ENCODE peak calls at places on chromosome 18, in seven cellular contexts. One of them, this sample, is unnamed.

GRCh38 chr18:79394438-79395307 is 1.1 kb upstream of the NFATC1 start:
- DNase-seq in brain microvascular endothelial cell: peak; percentile 16
- DNase-seq in DND-41: no peak
- DNase-seq in astrocyte of the spinal cord: peak; percentile 27
- DNase-seq in lung: no peak
- DNase-seq in neuronal stem cell: no peak
- DNase-seq in left ventricle myocardium inferior: no peak
- DNase-seq in this sample: peak; percentile 45

GRCh38 chr18:76328145-76328544 is 166.9 kb downstream of the ZNF516 start:
- DNase-seq in lung: no peak
- DNase-seq in left ventricle myocardium inferior: no peak
- DNase-seq in astrocyte of the spinal cord: no peak
- DNase-seq in DND-41: no peak
- DNase-seq in brain microvascular endothelial cell: no peak
- DNase-seq in neuronal stem cell: no peak
- DNase-seq in this sample: no peak

GRCh38 chr18:23526516-23527063 is 23.3 kb downstream of the RMC1 start:
- DNase-seq in DND-41: no peak
- DNase-seq in left ventricle myocardium inferior: no peak
- DNase-seq in brain microvascular endothelial cell: no peak
- DNase-seq in neuronal stem cell: no peak
- DNase-seq in astrocyte of the spinal cord: no peak
- DNase-seq in lung: no peak
- DNase-seq in this sample: no peak

GRCh38 chr18:58998421-58999203 is 133.9 kb downstream of the ZNF532 start:
- DNase-seq in left ventricle myocardium inferior: peak; percentile 72
- DNase-seq in brain microvascular endothelial cell: peak; percentile 68
- DNase-seq in neuronal stem cell: no peak
- DNase-seq in lung: peak; percentile 42
- DNase-seq in DND-41: no peak
- DNase-seq in astrocyte of the spinal cord: peak; percentile 83
- DNase-seq in this sample: no peak

GRCh38 chr18:79574938-79575525 is 104.6 kb upstream of the CTDP1 start:
- DNase-seq in brain microvascular endothelial cell: no peak
- DNase-seq in neuronal stem cell: no peak
- DNase-seq in left ventricle myocardium inferior: no peak
- DNase-seq in lung: no peak
- DNase-seq in astrocyte of the spinal cord: no peak
- DNase-seq in DND-41: peak; percentile 17
- DNase-seq in this sample: peak; percentile 76

GRCh38 chr18:49664086-49664890 is 102.4 kb downstream of the LIPG start:
- DNase-seq in brain microvascular endothelial cell: no peak
- DNase-seq in astrocyte of the spinal cord: no peak
- DNase-seq in DND-41: no peak
- DNase-seq in neuronal stem cell: no peak
- DNase-seq in left ventricle myocardium inferior: peak; percentile 59
- DNase-seq in lung: no peak
- DNase-seq in this sample: no peak

GRCh38 chr18:44846450-44846849 is 165.8 kb downstream of the SETBP1 start:
- DNase-seq in brain microvascular endothelial cell: no peak
- DNase-seq in neuronal stem cell: no peak
- DNase-seq in left ventricle myocardium inferior: no peak
- DNase-seq in DND-41: no peak
- DNase-seq in lung: no peak
- DNase-seq in astrocyte of the spinal cord: no peak
- DNase-seq in this sample: no peak

GRCh38 chr18:12317664-12318333 is 9.8 kb downstream of the TUBB6 start:
- DNase-seq in lung: no peak
- DNase-seq in left ventricle myocardium inferior: no peak
- DNase-seq in DND-41: no peak
- DNase-seq in astrocyte of the spinal cord: peak; percentile 62
- DNase-seq in brain microvascular endothelial cell: peak; percentile 52
- DNase-seq in neuronal stem cell: no peak
- DNase-seq in this sample: no peak

GRCh38 chr18:48031011-48031480 is 100.6 kb upstream of the SMAD2 start:
- DNase-seq in neuronal stem cell: peak; percentile 54
- DNase-seq in brain microvascular endothelial cell: peak; percentile 38
- DNase-seq in lung: peak; percentile 55
- DNase-seq in DND-41: peak; percentile 29
- DNase-seq in astrocyte of the spinal cord: peak; percentile 42
- DNase-seq in left ventricle myocardium inferior: no peak
- DNase-seq in this sample: no peak

GRCh38 chr18:2108581-2108980 is 462.7 kb downstream of the METTL4 start:
- DNase-seq in left ventricle myocardium inferior: no peak
- DNase-seq in brain microvascular endothelial cell: peak; percentile 17
- DNase-seq in DND-41: no peak
- DNase-seq in lung: no peak
- DNase-seq in astrocyte of the spinal cord: peak; percentile 43
- DNase-seq in neuronal stem cell: no peak
- DNase-seq in this sample: no peak

GRCh38 chr18:48032876-48033769 is 102.7 kb upstream of the SMAD2 start:
- DNase-seq in neuronal stem cell: no peak
- DNase-seq in astrocyte of the spinal cord: peak; percentile 65
- DNase-seq in left ventricle myocardium inferior: no peak
- DNase-seq in lung: no peak
- DNase-seq in DND-41: no peak
- DNase-seq in brain microvascular endothelial cell: peak; percentile 57
- DNase-seq in this sample: no peak

GRCh38 chr18:49892148-49892924 is 79.0 kb upstream of the ACAA2 start:
- DNase-seq in brain microvascular endothelial cell: no peak
- DNase-seq in DND-41: no peak
- DNase-seq in astrocyte of the spinal cord: peak; percentile 41
- DNase-seq in left ventricle myocardium inferior: no peak
- DNase-seq in lung: no peak
- DNase-seq in neuronal stem cell: no peak
- DNase-seq in this sample: no peak

GRCh38 chr18:64165906-64166305 is 17.0 kb upstream of the LINC00305 start:
- DNase-seq in astrocyte of the spinal cord: peak; percentile 93
- DNase-seq in neuronal stem cell: no peak
- DNase-seq in brain microvascular endothelial cell: peak; percentile 83
- DNase-seq in left ventricle myocardium inferior: no peak
- DNase-seq in DND-41: no peak
- DNase-seq in lung: no peak
- DNase-seq in this sample: no peak

GRCh38 chr18:76657428-76657827 is 162.4 kb upstream of the ZNF516 start:
- DNase-seq in astrocyte of the spinal cord: no peak
- DNase-seq in neuronal stem cell: no peak
- DNase-seq in DND-41: peak; percentile 18
- DNase-seq in lung: no peak
- DNase-seq in brain microvascular endothelial cell: no peak
- DNase-seq in left ventricle myocardium inferior: no peak
- DNase-seq in this sample: no peak

GRCh38 chr18:45090526-45091140 is 409.9 kb downstream of the SETBP1 start:
- DNase-seq in brain microvascular endothelial cell: no peak
- DNase-seq in lung: no peak
- DNase-seq in DND-41: no peak
- DNase-seq in neuronal stem cell: no peak
- DNase-seq in left ventricle myocardium inferior: no peak
- DNase-seq in astrocyte of the spinal cord: no peak
- DNase-seq in this sample: no peak

GRCh38 chr18:3060667-3061580 is 48.0 kb upstream of the LPIN2 start:
- DNase-seq in lung: no peak
- DNase-seq in neuronal stem cell: no peak
- DNase-seq in left ventricle myocardium inferior: no peak
- DNase-seq in astrocyte of the spinal cord: no peak
- DNase-seq in DND-41: peak; percentile 65
- DNase-seq in brain microvascular endothelial cell: no peak
- DNase-seq in this sample: no peak

GRCh38 chr18:54769526-54770464 is 58.5 kb upstream of the RAB27B start:
- DNase-seq in lung: no peak
- DNase-seq in astrocyte of the spinal cord: no peak
- DNase-seq in left ventricle myocardium inferior: no peak
- DNase-seq in DND-41: no peak
- DNase-seq in brain microvascular endothelial cell: peak; percentile 25
- DNase-seq in neuronal stem cell: no peak
- DNase-seq in this sample: no peak

GRCh38 chr18:22473366-22473765 is 55.7 kb upstream of the CTAGE1 start:
- DNase-seq in neuronal stem cell: no peak
- DNase-seq in lung: no peak
- DNase-seq in astrocyte of the spinal cord: no peak
- DNase-seq in left ventricle myocardium inferior: no peak
- DNase-seq in DND-41: no peak
- DNase-seq in brain microvascular endothelial cell: no peak
- DNase-seq in this sample: no peak

GRCh38 chr18:23618862-23619387 is 32.6 kb upstream of the NPC1 start:
- DNase-seq in brain microvascular endothelial cell: no peak
- DNase-seq in DND-41: no peak
- DNase-seq in left ventricle myocardium inferior: no peak
- DNase-seq in neuronal stem cell: peak; percentile 51
- DNase-seq in astrocyte of the spinal cord: no peak
- DNase-seq in lung: no peak
- DNase-seq in this sample: no peak

GRCh38 chr18:57347784-57348183 is 4.6 kb upstream of the ST8SIA3 start:
- DNase-seq in brain microvascular endothelial cell: no peak
- DNase-seq in astrocyte of the spinal cord: no peak
- DNase-seq in DND-41: no peak
- DNase-seq in lung: no peak
- DNase-seq in neuronal stem cell: no peak
- DNase-seq in left ventricle myocardium inferior: no peak
- DNase-seq in this sample: no peak

GRCh38 chr18:57353940-57354461 is 1.6 kb downstream of the ST8SIA3 start:
- DNase-seq in brain microvascular endothelial cell: peak; percentile 7
- DNase-seq in lung: no peak
- DNase-seq in DND-41: no peak
- DNase-seq in left ventricle myocardium inferior: peak; percentile 30
- DNase-seq in astrocyte of the spinal cord: peak; percentile 22
- DNase-seq in neuronal stem cell: peak; percentile 89
- DNase-seq in this sample: no peak

GRCh38 chr18:57352271-57352701 is at the start of gene ST8SIA3:
- DNase-seq in DND-41: no peak
- DNase-seq in left ventricle myocardium inferior: no peak
- DNase-seq in neuronal stem cell: no peak
- DNase-seq in brain microvascular endothelial cell: no peak
- DNase-seq in astrocyte of the spinal cord: no peak
- DNase-seq in lung: no peak
- DNase-seq in this sample: no peak

GRCh38 chr18:57352761-57353136 is 392 bp downstream of the ST8SIA3 start:
- DNase-seq in neuronal stem cell: peak; percentile 29
- DNase-seq in astrocyte of the spinal cord: no peak
- DNase-seq in left ventricle myocardium inferior: no peak
- DNase-seq in DND-41: no peak
- DNase-seq in lung: no peak
- DNase-seq in brain microvascular endothelial cell: no peak
- DNase-seq in this sample: no peak

GRCh38 chr18:57353137-57353939 is 981 bp downstream of the ST8SIA3 start:
- DNase-seq in brain microvascular endothelial cell: no peak
- DNase-seq in lung: no peak
- DNase-seq in DND-41: no peak
- DNase-seq in neuronal stem cell: peak; percentile 36
- DNase-seq in astrocyte of the spinal cord: no peak
- DNase-seq in left ventricle myocardium inferior: no peak
- DNase-seq in this sample: no peak
- H3K4me3 ChIP-seq in brain microvascular endothelial cell: no peak overlapping the region
- H3K4me3 ChIP-seq in lung: no peak overlapping the region
- H3K4me3 ChIP-seq in DND-41: no peak overlapping the region
- H3K4me3 ChIP-seq in neuronal stem cell: peak overlapping the region; percentile 42
- H3K4me3 ChIP-seq in astrocyte of the spinal cord: no peak overlapping the region
- H3K4me3 ChIP-seq in left ventricle myocardium inferior: peak overlapping the region; percentile 29
- H3K4me3 ChIP-seq in this sample: no peak overlapping the region

DNA sequence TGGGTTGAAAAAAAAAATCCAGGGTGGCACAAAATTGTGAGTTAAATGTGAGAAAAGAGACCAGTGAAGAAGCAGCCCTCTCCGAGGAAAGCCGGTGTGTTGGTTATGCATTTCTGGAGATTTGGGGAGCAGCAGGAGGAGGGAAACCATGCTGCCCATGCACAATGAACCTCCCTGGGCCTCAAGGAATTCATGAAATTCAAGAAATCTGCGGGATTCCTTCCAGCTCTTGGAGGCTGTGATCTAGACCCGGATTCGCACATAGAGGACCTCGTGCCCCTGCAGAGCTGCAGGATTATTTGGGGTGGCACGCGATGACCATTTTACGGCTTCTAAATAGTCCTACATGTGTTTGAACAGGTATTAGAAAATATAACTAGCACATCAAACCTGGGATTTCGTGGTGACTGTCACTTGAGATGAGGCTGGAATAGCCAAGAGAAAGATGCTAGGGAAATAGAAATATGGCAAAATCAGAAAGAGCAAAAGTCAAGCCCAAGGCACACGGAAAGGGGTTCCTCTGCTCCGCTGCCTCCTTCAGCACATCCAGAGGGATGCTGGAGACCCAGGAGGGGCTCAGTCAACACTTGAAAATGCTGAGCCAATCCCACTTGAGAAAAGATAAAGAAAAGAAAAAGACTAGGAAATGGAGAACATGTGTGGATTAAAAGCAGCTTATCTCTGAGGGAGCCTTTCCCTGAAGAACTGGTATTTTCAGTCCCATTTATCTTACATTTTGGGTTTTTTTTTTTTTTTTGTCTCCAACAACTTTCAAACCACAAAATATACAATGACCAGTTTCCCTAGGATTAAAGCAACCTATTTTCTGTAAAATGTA is 22.0 kb downstream of the KCTD1 start:
- DNase-seq in DND-41: no peak
- DNase-seq in lung: no peak
- DNase-seq in neuronal stem cell: no peak
- DNase-seq in left ventricle myocardium inferior: no peak
- DNase-seq in brain microvascular endothelial cell: no peak
- DNase-seq in astrocyte of the spinal cord: no peak
- DNase-seq in this sample: no peak
- H3K4me3 ChIP-seq in DND-41: no peak overlapping the region
- H3K4me3 ChIP-seq in lung: no peak overlapping the region
- H3K4me3 ChIP-seq in neuronal stem cell: no peak overlapping the region
- H3K4me3 ChIP-seq in left ventricle myocardium inferior: no peak overlapping the region
- H3K4me3 ChIP-seq in brain microvascular endothelial cell: no peak overlapping the region
- H3K4me3 ChIP-seq in astrocyte of the spinal cord: no peak overlapping the region
- H3K4me3 ChIP-seq in this sample: no peak overlapping the region

GRCh38 chr18:39348757-39349156 is 1783.2 kb upstream of the CELF4 start:
- DNase-seq in astrocyte of the spinal cord: no peak
- DNase-seq in neuronal stem cell: no peak
- DNase-seq in lung: no peak
- DNase-seq in DND-41: no peak
- DNase-seq in brain microvascular endothelial cell: no peak
- DNase-seq in left ventricle myocardium inferior: no peak
- DNase-seq in this sample: no peak
- H3K4me3 ChIP-seq in astrocyte of the spinal cord: no peak overlapping the region
- H3K4me3 ChIP-seq in neuronal stem cell: no peak overlapping the region
- H3K4me3 ChIP-seq in lung: no peak overlapping the region
- H3K4me3 ChIP-seq in DND-41: no peak overlapping the region
- H3K4me3 ChIP-seq in brain microvascular endothelial cell: no peak overlapping the region
- H3K4me3 ChIP-seq in left ventricle myocardium inferior: no peak overlapping the region
- H3K4me3 ChIP-seq in this sample: no peak overlapping the region

DNA sequence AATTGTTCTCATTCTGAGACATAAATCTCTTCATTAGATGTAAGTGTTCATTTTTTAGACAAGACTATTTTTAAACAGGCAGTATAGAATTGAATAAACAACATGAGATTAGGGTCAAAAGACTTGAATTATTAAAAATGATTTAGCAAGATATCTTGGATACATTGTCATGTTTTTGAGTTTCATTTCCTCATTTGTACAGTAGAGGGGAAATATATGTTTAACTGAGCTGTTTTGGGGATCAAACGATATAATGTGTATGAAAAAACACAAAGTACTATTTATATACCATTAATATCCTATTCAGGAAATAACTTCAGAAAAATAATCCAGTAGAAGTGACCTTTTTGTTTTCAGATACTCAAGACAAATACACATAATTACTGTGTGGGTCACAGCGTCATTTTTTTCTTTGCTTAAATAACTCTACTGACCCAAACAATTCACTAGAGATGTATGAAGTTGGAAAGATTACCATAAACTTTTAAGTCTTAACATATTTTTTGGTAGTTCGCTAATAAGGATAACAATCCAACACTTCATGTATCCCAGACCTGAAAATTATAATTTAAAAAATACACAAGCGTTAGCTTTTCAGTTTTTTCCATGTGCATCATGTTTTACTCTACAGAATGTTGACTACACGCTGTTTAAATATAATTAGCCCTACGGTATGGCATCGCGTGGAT is 876 bp upstream of the ASXL3 start:
- DNase-seq in DND-41: no peak
- DNase-seq in neuronal stem cell: no peak
- DNase-seq in brain microvascular endothelial cell: no peak
- DNase-seq in astrocyte of the spinal cord: no peak
- DNase-seq in left ventricle myocardium inferior: no peak
- DNase-seq in lung: no peak
- DNase-seq in this sample: no peak
- H3K4me3 ChIP-seq in DND-41: no peak overlapping the region
- H3K4me3 ChIP-seq in neuronal stem cell: peak overlapping the region; percentile 84
- H3K4me3 ChIP-seq in brain microvascular endothelial cell: peak overlapping the region; percentile 80
- H3K4me3 ChIP-seq in astrocyte of the spinal cord: peak overlapping the region; percentile 75
- H3K4me3 ChIP-seq in left ventricle myocardium inferior: peak overlapping the region; percentile 78
- H3K4me3 ChIP-seq in lung: no peak overlapping the region
- H3K4me3 ChIP-seq in this sample: no peak overlapping the region

This sample was measured in Jurkat, Clone E6-1.